ENCODE peak calls at places on chromosomes 5 and 9, in ten cellular contexts. One of them, this sample, is unnamed.

GRCh38 chr5:96785719-96786118 is 22.0 kb downstream of the ERAP1 start:
- DNase-seq in AG10803: no peak
- DNase-seq in GM13977: no peak
- DNase-seq in Caco-2: no peak
- DNase-seq in esophagus squamous epithelium: no peak
- DNase-seq in epithelial cell of esophagus: no peak
- DNase-seq in GM10248: no peak
- DNase-seq in astrocyte: no peak
- DNase-seq in colonic mucosa: no peak
- DNase-seq in prostate gland: no peak
- DNase-seq in this sample: no peak

GRCh38 chr5:132268698-132269551 is 11.4 kb downstream of the PDLIM4 start:
- DNase-seq in astrocyte: peak; percentile 48
- DNase-seq in esophagus squamous epithelium: no peak
- DNase-seq in Caco-2: no peak
- DNase-seq in colonic mucosa: no peak
- DNase-seq in epithelial cell of esophagus: no peak
- DNase-seq in GM13977: peak; percentile 75
- DNase-seq in GM10248: peak; percentile 74
- DNase-seq in AG10803: peak; percentile 85
- DNase-seq in prostate gland: no peak
- DNase-seq in this sample: no peak

GRCh38 chr5:142881076-142881466 is 110.9 kb downstream of the ARHGAP26 start:
- DNase-seq in Caco-2: no peak
- DNase-seq in GM10248: peak; percentile 40
- DNase-seq in epithelial cell of esophagus: peak; percentile 26
- DNase-seq in GM13977: no peak
- DNase-seq in colonic mucosa: no peak
- DNase-seq in AG10803: peak; percentile 87
- DNase-seq in astrocyte: peak; percentile 72
- DNase-seq in esophagus squamous epithelium: no peak
- DNase-seq in prostate gland: no peak
- DNase-seq in this sample: no peak

GRCh38 chr5:120749737-120750136 is 285.6 kb downstream of the PRR16 start:
- DNase-seq in colonic mucosa: no peak
- DNase-seq in Caco-2: no peak
- DNase-seq in AG10803: no peak
- DNase-seq in GM13977: no peak
- DNase-seq in GM10248: no peak
- DNase-seq in prostate gland: no peak
- DNase-seq in epithelial cell of esophagus: no peak
- DNase-seq in astrocyte: no peak
- DNase-seq in esophagus squamous epithelium: no peak
- DNase-seq in this sample: no peak

GRCh38 chr5:74288038-74288437 is 352.5 kb downstream of the ENC1 start:
- DNase-seq in esophagus squamous epithelium: no peak
- DNase-seq in AG10803: no peak
- DNase-seq in GM10248: no peak
- DNase-seq in Caco-2: no peak
- DNase-seq in GM13977: no peak
- DNase-seq in colonic mucosa: no peak
- DNase-seq in prostate gland: no peak
- DNase-seq in astrocyte: no peak
- DNase-seq in epithelial cell of esophagus: no peak
- DNase-seq in this sample: no peak

GRCh38 chr9:99019523-99020331 is 76.0 kb downstream of the COL15A1 start:
- DNase-seq in esophagus squamous epithelium: no peak
- DNase-seq in colonic mucosa: no peak
- DNase-seq in prostate gland: no peak
- DNase-seq in AG10803: peak; percentile 98
- DNase-seq in GM13977: no peak
- DNase-seq in astrocyte: peak; percentile 99
- DNase-seq in epithelial cell of esophagus: peak; percentile 90
- DNase-seq in GM10248: no peak
- DNase-seq in Caco-2: no peak
- DNase-seq in this sample: no peak

GRCh38 chr9:93810028-93810971 is 144.9 kb downstream of the BARX1 start:
- DNase-seq in astrocyte: no peak
- DNase-seq in epithelial cell of esophagus: no peak
- DNase-seq in colonic mucosa: no peak
- DNase-seq in GM13977: peak; percentile 11
- DNase-seq in prostate gland: no peak
- DNase-seq in esophagus squamous epithelium: no peak
- DNase-seq in AG10803: no peak
- DNase-seq in Caco-2: no peak
- DNase-seq in GM10248: no peak
- DNase-seq in this sample: no peak

GRCh38 chr5:174008922-174009321 is 20.0 kb downstream of the C5orf47 start:
- DNase-seq in epithelial cell of esophagus: no peak
- DNase-seq in astrocyte: no peak
- DNase-seq in GM10248: no peak
- DNase-seq in GM13977: no peak
- DNase-seq in Caco-2: no peak
- DNase-seq in prostate gland: no peak
- DNase-seq in colonic mucosa: no peak
- DNase-seq in esophagus squamous epithelium: no peak
- DNase-seq in AG10803: no peak
- DNase-seq in this sample: no peak

GRCh38 chr5:175617447-175617846 is 40.4 kb upstream of the HRH2 start:
- DNase-seq in astrocyte: no peak
- DNase-seq in epithelial cell of esophagus: no peak
- DNase-seq in GM10248: no peak
- DNase-seq in esophagus squamous epithelium: no peak
- DNase-seq in colonic mucosa: no peak
- DNase-seq in GM13977: no peak
- DNase-seq in prostate gland: no peak
- DNase-seq in AG10803: no peak
- DNase-seq in Caco-2: peak; percentile 29
- DNase-seq in this sample: no peak
- TF ChIP-seq CTCF in astrocyte: no peak
- TF ChIP-seq CTCF in epithelial cell of esophagus: no peak
- TF ChIP-seq CTCF in GM10248: no peak
- TF ChIP-seq CTCF in esophagus squamous epithelium: no peak
- TF ChIP-seq CTCF in colonic mucosa: no peak
- TF ChIP-seq CTCF in GM13977: no peak
- TF ChIP-seq CTCF in prostate gland: no peak
- TF ChIP-seq CTCF in AG10803: no peak
- TF ChIP-seq CTCF in Caco-2: no peak
- TF ChIP-seq CTCF in this sample: no peak

GRCh38 chr9:4359016-4359415 is 59.1 kb upstream of the GLIS3 start:
- DNase-seq in GM13977: no peak
- DNase-seq in Caco-2: no peak
- DNase-seq in GM10248: no peak
- DNase-seq in AG10803: no peak
- DNase-seq in astrocyte: no peak
- DNase-seq in epithelial cell of esophagus: no peak
- DNase-seq in prostate gland: no peak
- DNase-seq in esophagus squamous epithelium: no peak
- DNase-seq in colonic mucosa: no peak
- DNase-seq in this sample: no peak

GRCh38 chr9:4356306-4356705 is 56.4 kb upstream of the GLIS3 start:
- DNase-seq in prostate gland: no peak
- DNase-seq in Caco-2: no peak
- DNase-seq in GM13977: no peak
- DNase-seq in AG10803: no peak
- DNase-seq in astrocyte: no peak
- DNase-seq in epithelial cell of esophagus: no peak
- DNase-seq in GM10248: no peak
- DNase-seq in colonic mucosa: no peak
- DNase-seq in esophagus squamous epithelium: no peak
- DNase-seq in this sample: no peak

GRCh38 chr9:4349841-4350418 is 50.1 kb upstream of the GLIS3 start:
- DNase-seq in AG10803: no peak
- DNase-seq in GM10248: no peak
- DNase-seq in GM13977: no peak
- DNase-seq in esophagus squamous epithelium: no peak
- DNase-seq in prostate gland: no peak
- DNase-seq in colonic mucosa: no peak
- DNase-seq in astrocyte: no peak
- DNase-seq in epithelial cell of esophagus: no peak
- DNase-seq in Caco-2: no peak
- DNase-seq in this sample: no peak

DNA sequence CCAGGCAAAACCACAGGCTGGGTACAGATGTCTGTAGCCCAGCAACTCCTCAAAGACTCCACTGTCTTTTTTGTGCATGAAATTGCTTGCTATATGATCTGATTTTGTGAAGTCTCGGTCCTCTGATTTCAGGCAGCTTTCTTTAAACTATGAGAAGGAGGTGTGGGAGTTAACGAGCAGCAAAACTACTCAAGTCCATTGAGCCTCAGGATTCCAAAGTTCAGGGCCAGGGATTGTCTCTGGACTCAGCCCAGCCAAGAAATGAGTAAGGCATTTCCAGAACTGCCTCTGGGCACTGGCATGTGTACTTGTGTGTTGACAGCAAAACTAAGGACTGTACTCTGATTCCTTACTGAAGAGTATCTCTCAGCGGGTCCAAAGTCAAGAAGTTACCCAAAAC is 53.4 kb upstream of the GLIS3 start:
- DNase-seq in prostate gland: no peak
- DNase-seq in AG10803: peak; percentile 11
- DNase-seq in astrocyte: no peak
- DNase-seq in colonic mucosa: no peak
- DNase-seq in epithelial cell of esophagus: peak; percentile 31
- DNase-seq in esophagus squamous epithelium: no peak
- DNase-seq in GM13977: no peak
- DNase-seq in GM10248: no peak
- DNase-seq in Caco-2: no peak
- DNase-seq in this sample: no peak
- TF ChIP-seq CTCF in prostate gland: no peak
- TF ChIP-seq CTCF in AG10803: no peak
- TF ChIP-seq CTCF in astrocyte: no peak
- TF ChIP-seq CTCF in colonic mucosa: no peak
- TF ChIP-seq CTCF in epithelial cell of esophagus: no peak
- TF ChIP-seq CTCF in esophagus squamous epithelium: no peak
- TF ChIP-seq CTCF in GM13977: no peak
- TF ChIP-seq CTCF in GM10248: no peak
- TF ChIP-seq CTCF in Caco-2: no peak
- TF ChIP-seq CTCF in this sample: no peak

DNA sequence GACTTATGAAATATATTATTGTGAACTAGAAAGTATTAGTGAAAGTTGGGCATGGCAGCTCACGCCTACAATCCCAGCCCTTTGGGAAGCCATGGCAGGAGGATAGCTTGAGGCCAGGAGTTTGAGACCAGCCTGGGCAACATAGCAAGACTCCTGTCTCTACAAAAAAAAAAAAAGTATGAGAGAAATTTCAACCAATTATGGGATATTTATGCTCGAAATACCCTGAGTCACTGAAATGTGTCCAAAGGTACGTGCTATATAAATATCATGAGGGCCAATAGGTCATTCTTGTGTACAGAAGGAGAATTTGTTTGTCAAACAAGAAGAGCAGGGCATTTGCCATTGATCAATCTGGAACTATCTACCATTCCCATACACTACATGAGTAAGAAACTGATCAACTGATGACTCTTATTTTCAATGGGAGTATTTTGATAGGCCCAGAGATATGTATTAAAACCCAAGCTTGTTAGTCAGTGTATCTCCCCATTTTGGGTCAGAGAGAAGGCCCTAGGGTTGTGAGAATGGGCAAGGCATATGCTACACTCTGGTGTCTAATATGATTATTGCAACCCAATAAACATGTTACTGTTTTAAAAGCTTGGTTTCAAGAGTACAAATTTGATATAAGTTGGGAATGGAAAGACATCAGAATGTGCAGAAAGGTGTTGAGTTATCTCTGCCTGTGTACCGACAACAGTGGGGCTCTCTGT is 21.7 kb upstream of the HOMER1 start:
- DNase-seq in epithelial cell of esophagus: peak; percentile 14
- DNase-seq in astrocyte: no peak
- DNase-seq in AG10803: no peak
- DNase-seq in colonic mucosa: no peak
- DNase-seq in GM13977: no peak
- DNase-seq in esophagus squamous epithelium: no peak
- DNase-seq in prostate gland: no peak
- DNase-seq in Caco-2: no peak
- DNase-seq in GM10248: no peak
- DNase-seq in this sample: no peak
- TF ChIP-seq CTCF in epithelial cell of esophagus: peak; percentile 19
- TF ChIP-seq CTCF in astrocyte: no peak
- TF ChIP-seq CTCF in AG10803: peak; percentile 16
- TF ChIP-seq CTCF in colonic mucosa: no peak
- TF ChIP-seq CTCF in GM13977: no peak
- TF ChIP-seq CTCF in esophagus squamous epithelium: peak; percentile 17
- TF ChIP-seq CTCF in prostate gland: no peak
- TF ChIP-seq CTCF in Caco-2: no peak
- TF ChIP-seq CTCF in GM10248: no peak
- TF ChIP-seq CTCF in this sample: peak; percentile 14

GRCh38 chr9:133996531-133997520 is 4.7 kb upstream of the VAV2 start:
- DNase-seq in epithelial cell of esophagus: no peak
- DNase-seq in esophagus squamous epithelium: no peak
- DNase-seq in GM13977: no peak
- DNase-seq in prostate gland: no peak
- DNase-seq in AG10803: peak; percentile 35
- DNase-seq in colonic mucosa: no peak
- DNase-seq in Caco-2: no peak
- DNase-seq in GM10248: no peak
- DNase-seq in astrocyte: no peak
- DNase-seq in this sample: no peak

GRCh38 chr9:133992780-133993634 is 883 bp upstream of the VAV2 start:
- DNase-seq in GM10248: peak; percentile 90
- DNase-seq in colonic mucosa: peak; percentile 95
- DNase-seq in prostate gland: peak; percentile 84
- DNase-seq in Caco-2: peak; percentile 79
- DNase-seq in esophagus squamous epithelium: peak; percentile 35
- DNase-seq in epithelial cell of esophagus: peak; percentile 92
- DNase-seq in astrocyte: peak; percentile 82
- DNase-seq in GM13977: peak; percentile 92
- DNase-seq in AG10803: peak; percentile 93
- DNase-seq in this sample: peak; percentile 76

GRCh38 chr9:133993635-133994253 is 1.6 kb upstream of the VAV2 start:
- DNase-seq in prostate gland: no peak
- DNase-seq in GM10248: no peak
- DNase-seq in astrocyte: no peak
- DNase-seq in colonic mucosa: no peak
- DNase-seq in esophagus squamous epithelium: no peak
- DNase-seq in Caco-2: no peak
- DNase-seq in epithelial cell of esophagus: no peak
- DNase-seq in GM13977: no peak
- DNase-seq in AG10803: no peak
- DNase-seq in this sample: no peak

GRCh38 chr9:133994359-133995011 is 2.4 kb upstream of the VAV2 start:
- DNase-seq in GM10248: peak; percentile 87
- DNase-seq in AG10803: peak; percentile 43
- DNase-seq in GM13977: peak; percentile 87
- DNase-seq in colonic mucosa: peak; percentile 87
- DNase-seq in Caco-2: peak; percentile 91
- DNase-seq in epithelial cell of esophagus: peak; percentile 66
- DNase-seq in prostate gland: peak; percentile 64
- DNase-seq in astrocyte: no peak
- DNase-seq in esophagus squamous epithelium: no peak
- DNase-seq in this sample: peak; percentile 86

DNA sequence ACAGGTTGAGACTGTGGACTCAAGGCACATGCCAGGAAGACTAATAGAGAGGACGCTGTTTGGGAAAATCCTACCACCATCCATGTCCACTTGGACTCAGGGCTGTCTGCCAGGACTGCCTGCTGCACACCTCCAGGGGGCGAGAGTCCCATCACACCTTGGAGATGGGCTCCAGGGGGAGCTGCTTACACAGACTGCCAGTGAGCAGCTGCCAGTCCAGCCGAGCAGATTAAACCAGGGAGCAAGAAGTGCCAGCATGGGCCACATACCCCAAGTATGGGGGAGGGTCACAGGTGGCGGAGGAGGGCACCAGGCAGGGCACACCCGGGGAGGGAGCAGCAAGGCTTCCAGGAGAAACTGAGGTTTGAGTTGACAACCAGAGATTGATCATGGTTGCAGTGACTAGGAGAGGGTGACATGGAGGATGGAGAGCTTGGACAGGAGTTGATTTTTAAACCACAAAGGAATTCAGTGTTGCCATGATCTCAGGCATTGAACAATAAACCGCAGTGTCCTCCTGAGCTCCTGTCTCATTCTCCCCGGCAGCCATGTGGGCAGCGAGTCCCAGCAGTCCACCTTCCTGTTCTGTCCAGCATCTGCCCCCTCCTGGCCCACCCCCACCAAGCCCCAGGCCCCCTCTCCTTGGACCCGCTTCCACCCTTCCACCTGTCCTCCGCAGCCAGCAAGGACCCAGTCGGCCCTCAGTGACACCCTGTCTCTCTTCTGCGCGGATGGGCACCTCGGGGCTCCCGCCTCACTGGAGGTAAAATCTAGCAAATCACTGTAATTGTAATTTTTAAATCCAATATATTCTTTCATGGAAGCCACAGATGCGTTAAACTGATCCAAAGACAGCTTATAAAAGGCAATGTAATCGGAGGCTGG is 3.1 kb upstream of the VAV2 start:
- DNase-seq in GM13977: no peak
- DNase-seq in Caco-2: no peak
- DNase-seq in colonic mucosa: no peak
- DNase-seq in prostate gland: no peak
- DNase-seq in astrocyte: peak; percentile 49
- DNase-seq in epithelial cell of esophagus: peak; percentile 24
- DNase-seq in AG10803: peak; percentile 54
- DNase-seq in GM10248: no peak
- DNase-seq in esophagus squamous epithelium: no peak
- DNase-seq in this sample: peak; percentile 39
- TF ChIP-seq CTCF in GM13977: peak; percentile 41
- TF ChIP-seq CTCF in Caco-2: no peak
- TF ChIP-seq CTCF in colonic mucosa: no peak
- TF ChIP-seq CTCF in prostate gland: no peak
- TF ChIP-seq CTCF in astrocyte: peak; percentile 9
- TF ChIP-seq CTCF in epithelial cell of esophagus: peak; percentile 20
- TF ChIP-seq CTCF in AG10803: peak; percentile 39
- TF ChIP-seq CTCF in GM10248: peak; percentile 45
- TF ChIP-seq CTCF in esophagus squamous epithelium: peak; percentile 1
- TF ChIP-seq CTCF in this sample: no peak